ENCODE peak calls at places on chromosomes 6 and 20, in eight cellular contexts. T, V, M, L, I, D, O and X are unnamed samples.

GRCh38 chr20:4573564-4574355 is 147.9 kb upstream of the PRND start:
- DNase-seq in T (no peak), V (no peak), M (no peak), L (no peak), I (no peak), D (peak; percentile 70), O (no peak), X (no peak)

GRCh38 chr6:13412211-13412610 is 75.2 kb downstream of the GFOD1 start:
- DNase-seq in T (no peak), V (no peak), M (no peak), L (no peak), I (no peak), D (no peak), O (no peak), X (no peak)

GRCh38 chr6:42845327-42845694 is 34.1 kb upstream of the RPL7L1 start:
- DNase-seq in T (no peak), V (peak; percentile 34), M (no peak), L (no peak), I (peak; percentile 68), D (no peak), O (no peak), X (no peak)

GRCh38 chr6:9647043-9647520 is 767.8 kb downstream of the TFAP2A start:
- DNase-seq in T (no peak), V (no peak), M (no peak), L (no peak), I (no peak), D (no peak), O (no peak), X (no peak)

GRCh38 chr20:45337367-45338120 is 10.7 kb downstream of the SDC4 start:
- DNase-seq in T (no peak), V (no peak), M (peak; percentile 91), L (no peak), I (peak; percentile 66), D (peak; percentile 77), O (peak; percentile 65), X (no peak)

GRCh38 chr6:111921108-111921507 is 47.9 kb upstream of the FYN start:
- DNase-seq in T (no peak), V (no peak), M (peak; percentile 39), L (no peak), I (no peak), D (no peak), O (no peak), X (no peak)

GRCh38 chr6:156794963-156795362 is 17.8 kb downstream of the ARID1B start:
- DNase-seq in T (no peak), V (no peak), M (no peak), L (no peak), I (no peak), D (no peak), O (no peak), X (no peak)

GRCh38 chr6:150631283-150631981 is 31.7 kb downstream of the PLEKHG1 start:
- DNase-seq in T (no peak), V (no peak), M (no peak), L (no peak), I (peak; percentile 82), D (no peak), O (peak; percentile 56), X (no peak)

GRCh38 chr6:9086331-9086730 is 651.0 kb upstream of the SLC35B3 start:
- DNase-seq in T (no peak), V (no peak), M (no peak), L (no peak), I (no peak), D (no peak), O (no peak), X (no peak)

GRCh38 chr6:155778336-155778735 is 322.7 kb upstream of the NOX3 start:
- DNase-seq in T (no peak), V (no peak), M (no peak), L (no peak), I (no peak), D (no peak), O (no peak), X (no peak)

GRCh38 chr6:66210964-66211363 is 503.9 kb upstream of the EYS start:
- DNase-seq in T (no peak), V (peak; percentile 27), M (peak; percentile 47), L (no peak), I (no peak), D (no peak), O (no peak), X (no peak)

GRCh38 chr6:46035242-46035641 is 19.6 kb upstream of the CLIC5 start:
- DNase-seq in T (no peak), V (no peak), M (no peak), L (no peak), I (no peak), D (no peak), O (no peak), X (no peak)

GRCh38 chr6:71745525-71745924 is 140.8 kb upstream of the RIMS1 start:
- DNase-seq in T (no peak), V (no peak), M (peak; percentile 76), L (no peak), I (no peak), D (no peak), O (no peak), X (peak; percentile 3)

GRCh38 chr6:21396313-21396712 is 197.2 kb upstream of the SOX4 start:
- DNase-seq in T (no peak), V (no peak), M (no peak), L (no peak), I (no peak), D (no peak), O (no peak), X (no peak)

GRCh38 chr6:33413200-33413599 is 2.4 kb downstream of the PHF1 start:
- DNase-seq in T (no peak), V (no peak), M (no peak), L (no peak), I (no peak), D (no peak), O (no peak), X (no peak)

GRCh38 chr6:22886881-22887581 is 317.7 kb downstream of the HDGFL1 start:
- DNase-seq in T (no peak), V (peak; percentile 23), M (peak; percentile 18), L (no peak), I (no peak), D (peak; percentile 46), O (no peak), X (no peak)

GRCh38 chr6:81767163-81768000 is 14.9 kb upstream of the TENT5A start:
- DNase-seq in T (no peak), V (no peak), M (peak; percentile 51), L (no peak), I (peak; percentile 67), D (peak; percentile 84), O (peak; percentile 52), X (no peak)

GRCh38 chr20:13302647-13303425 is 81.8 kb downstream of the ISM1 start:
- DNase-seq in T (peak; percentile 38), V (peak; percentile 64), M (peak; percentile 38), L (peak; percentile 61), I (peak; percentile 62), D (no peak), O (no peak), X (peak; percentile 70)

GRCh38 chr20:53578492-53579222 is 15.0 kb downstream of the ZNF217 start:
- DNase-seq in T (peak; percentile 44), V (peak; percentile 78), M (peak; percentile 87), L (peak; percentile 77), I (peak; percentile 67), D (peak; percentile 77), O (no peak), X (peak; percentile 69)

GRCh38 chr6:104653786-104654185 is 205.9 kb downstream of the HACE1 start:
- DNase-seq in T (no peak), V (no peak), M (no peak), L (no peak), I (no peak), D (no peak), O (no peak), X (no peak)

GRCh38 chr6:4405609-4406212 is 270.3 kb upstream of the ECI2 start:
- DNase-seq in T (no peak), V (no peak), M (peak; percentile 11), L (no peak), I (no peak), D (no peak), O (no peak), X (no peak)

GRCh38 chr20:32111287-32111686 is 1.8 kb downstream of the TM9SF4 start:
- DNase-seq in T (no peak), V (no peak), M (no peak), L (no peak), I (no peak), D (no peak), O (no peak), X (no peak)
- H3K4me3 ChIP-seq in T (no peak overlapping the region), V (no peak overlapping the region), M (no peak overlapping the region), L (no peak overlapping the region), I (no peak overlapping the region), D (peak overlapping the region; percentile 74), O (no peak overlapping the region), X (no peak overlapping the region)

DNA sequence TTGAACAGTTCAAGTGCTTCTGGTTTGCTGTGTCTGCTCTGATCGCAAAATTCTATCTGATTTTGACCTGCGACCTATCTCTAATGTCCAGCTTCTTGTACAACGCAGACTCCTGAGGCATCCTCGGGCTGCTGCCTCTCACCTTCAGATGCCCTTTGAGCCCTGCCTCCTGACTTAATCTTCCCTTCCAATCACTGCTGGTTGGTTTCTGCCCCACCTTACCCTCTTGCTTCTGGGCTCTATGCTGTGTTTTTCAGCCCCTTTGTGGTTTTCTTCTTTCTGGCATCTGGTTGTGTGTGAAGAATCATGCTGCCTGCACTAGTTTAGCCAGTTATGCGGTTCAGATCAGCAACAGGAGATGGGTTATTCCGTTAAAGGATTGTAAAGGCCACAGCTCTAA is 131.2 kb upstream of the THEMIS start:
- DNase-seq in T (no peak), V (no peak), M (no peak), L (no peak), I (no peak), D (no peak), O (no peak), X (no peak)
- H3K36me3 ChIP-seq in T (no peaks in the 10 kb centered on the region), V (no peaks in the 10 kb centered on the region), M (no peaks in the 10 kb centered on the region), L (no peaks in the 10 kb centered on the region), I (peaks cover 7% of the 10 kb centered on the region), D (peaks cover 3% of the 10 kb centered on the region), O (no peaks in the 10 kb centered on the region), X (no peaks in the 10 kb centered on the region)

DNA sequence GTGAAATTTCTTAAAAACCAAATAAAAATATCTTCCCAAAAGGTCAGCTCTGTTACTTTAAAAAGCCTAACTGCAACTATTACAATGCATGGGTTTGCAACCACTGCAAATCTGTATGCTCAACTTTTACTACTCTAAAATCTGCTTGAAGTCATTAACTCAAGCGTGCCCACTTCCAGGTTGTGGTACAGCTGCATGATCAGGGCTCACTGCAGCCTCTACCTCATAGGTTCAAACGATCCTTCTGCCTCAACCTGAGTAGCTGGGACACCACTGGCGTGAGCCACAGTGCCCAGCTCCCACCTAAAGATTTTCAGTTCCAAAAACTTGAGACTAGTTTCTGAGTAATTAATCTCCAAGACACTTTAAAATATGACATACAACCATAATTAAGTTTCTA is 8.2 kb downstream of the DIDO1 start:
- DNase-seq in T (no peak), V (no peak), M (no peak), L (no peak), I (peak; percentile 60), D (no peak), O (no peak), X (no peak)
- H3K4me3 ChIP-seq in T (peak overlapping the region; percentile 39), V (no peak overlapping the region), M (no peak overlapping the region), L (no peak overlapping the region), I (no peak overlapping the region), D (no peak overlapping the region), O (no peak overlapping the region), X (no peak overlapping the region)

DNA sequence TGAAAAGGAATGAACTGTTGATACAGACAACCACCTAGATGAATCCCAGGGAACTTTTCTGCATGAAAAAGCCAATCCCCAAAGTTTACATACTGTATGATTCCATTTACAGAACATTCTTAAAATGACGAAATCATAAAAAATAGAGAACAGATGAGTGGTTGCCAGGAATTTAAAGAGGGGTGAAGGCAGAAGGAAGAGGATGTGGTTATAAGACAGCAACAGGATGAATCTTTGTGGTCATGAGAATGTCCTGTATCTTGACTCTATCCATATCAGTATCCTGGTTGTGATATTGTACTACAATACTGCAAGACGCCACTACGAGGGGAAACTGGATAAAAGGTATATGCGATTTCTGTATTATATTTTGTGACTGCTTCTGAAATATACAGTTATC is 70.1 kb upstream of the EMILIN3 start:
- DNase-seq in T (no peak), V (no peak), M (no peak), L (no peak), I (no peak), D (no peak), O (no peak), X (no peak)
- H3K36me3 ChIP-seq in T (no peaks in the 10 kb centered on the region), V (peaks cover 26% of the 10 kb centered on the region), M (peaks cover 8% of the 10 kb centered on the region), L (peaks cover 60% of the 10 kb centered on the region), I (peaks cover 51% of the 10 kb centered on the region), D (peaks cover 20% of the 10 kb centered on the region), O (peaks cover 3% of the 10 kb centered on the region), X (peaks cover 17% of the 10 kb centered on the region)